ENCODE peak calls at places on chromosomes 6 and 20, in seven cellular contexts. W is suprapubic skin, P is left lung, L is astrocyte, X is H7, N is lower lobe of right lung, U is neural progenitor cell. K is an unnamed sample. For H3K36me3, the result is how much of the 10 kb centered on the place peaks cover.

GRCh38 chr6:33691456-33692077 is 19.9 kb downstream of the UQCC2 start:
- DNase-seq in P (no peak), U (no peak), L (no peak), N (no peak), W (no peak), X (peak), K (no peak)

GRCh38 chr20:21796059-21796458 is 90.6 kb downstream of the PAX1 start:
- DNase-seq in X (peak), U (peak), W (no peak), P (no peak), N (no peak), L (no peak), K (no peak)

GRCh38 chr20:4153661-4154238 is 138.4 kb upstream of the RNF24 start:
- DNase-seq in P (peak), W (no peak), U (no peak), X (no peak), N (peak), L (no peak), K (no peak)

GRCh38 chr20:63891061-63892002 is 3.6 kb upstream of the DNAJC5 start:
- DNase-seq in W (no peak), L (no peak), U (no peak), X (peak), P (no peak), N (no peak), K (no peak)

GRCh38 chr6:56547687-56548086 is 95.0 kb downstream of the DST start:
- DNase-seq in U (no peak), X (no peak), P (no peak), W (no peak), L (no peak), N (no peak), K (no peak)

GRCh38 chr6:71481801-71482200 is 193.2 kb downstream of the OGFRL1 start:
- DNase-seq in L (peak), X (no peak), N (no peak), U (no peak), W (no peak), P (no peak), K (no peak)

GRCh38 chr20:33622705-33623390 is 39.3 kb upstream of the C20orf144 start:
- DNase-seq in U (no peak), P (no peak), N (no peak), W (no peak), X (no peak), L (no peak), K (no peak)

GRCh38 chr6:129490551-129491245 is 219.3 kb downstream of the ARHGAP18 start:
- DNase-seq in P (no peak), X (no peak), N (no peak), W (no peak), L (peak), U (no peak), K (peak)

GRCh38 chr6:111482236-111482958 is 621 bp downstream of the REV3L start:
- DNase-seq in U (peak), X (peak), N (peak), W (peak), P (peak), L (no peak), K (peak)

GRCh38 chr6:169587992-169588391 is 113.8 kb downstream of the WDR27 start:
- DNase-seq in X (no peak), P (no peak), L (no peak), U (no peak), W (no peak), N (no peak), K (no peak)

GRCh38 chr6:9140181-9140580 is 704.8 kb upstream of the SLC35B3 start:
- DNase-seq in N (peak), X (no peak), U (no peak), P (peak), L (no peak), W (no peak), K (no peak)

GRCh38 chr6:79203753-79204253 is 30.7 kb downstream of the HMGN3 start:
- DNase-seq in L (no peak), P (no peak), W (no peak), N (no peak), U (no peak), X (no peak), K (no peak)

GRCh38 chr6:151630991-151631655 is 137.3 kb downstream of the CCDC170 start:
- DNase-seq in W (no peak), L (no peak), X (no peak), U (no peak), N (no peak), P (no peak), K (no peak)

GRCh38 chr6:11701568-11701967 is 77.0 kb downstream of the ADTRP start:
- DNase-seq in W (no peak), N (no peak), U (no peak), X (no peak), P (no peak), L (no peak), K (no peak)

GRCh38 chr20:57880155-57880648 is 170.4 kb upstream of the PMEPA1 start:
- DNase-seq in X (peak), P (no peak), N (no peak), U (no peak), L (peak), W (peak), K (peak)

GRCh38 chr20:47727170-47727880 is 58.0 kb downstream of the SULF2 start:
- DNase-seq in L (no peak), U (no peak), N (peak), P (peak), X (no peak), W (no peak), K (peak)

GRCh38 chr6:43013020-43013842 is 515 bp downstream of the MEA1 start:
- DNase-seq in P (no peak), N (no peak), L (no peak), W (no peak), U (no peak), X (no peak), K (no peak)

GRCh38 chr20:13995841-13996240 is 525 bp downstream of the MACROD2 start:
- DNase-seq in N (peak), L (no peak), W (no peak), U (peak), P (peak), X (peak), K (peak)

DNA sequence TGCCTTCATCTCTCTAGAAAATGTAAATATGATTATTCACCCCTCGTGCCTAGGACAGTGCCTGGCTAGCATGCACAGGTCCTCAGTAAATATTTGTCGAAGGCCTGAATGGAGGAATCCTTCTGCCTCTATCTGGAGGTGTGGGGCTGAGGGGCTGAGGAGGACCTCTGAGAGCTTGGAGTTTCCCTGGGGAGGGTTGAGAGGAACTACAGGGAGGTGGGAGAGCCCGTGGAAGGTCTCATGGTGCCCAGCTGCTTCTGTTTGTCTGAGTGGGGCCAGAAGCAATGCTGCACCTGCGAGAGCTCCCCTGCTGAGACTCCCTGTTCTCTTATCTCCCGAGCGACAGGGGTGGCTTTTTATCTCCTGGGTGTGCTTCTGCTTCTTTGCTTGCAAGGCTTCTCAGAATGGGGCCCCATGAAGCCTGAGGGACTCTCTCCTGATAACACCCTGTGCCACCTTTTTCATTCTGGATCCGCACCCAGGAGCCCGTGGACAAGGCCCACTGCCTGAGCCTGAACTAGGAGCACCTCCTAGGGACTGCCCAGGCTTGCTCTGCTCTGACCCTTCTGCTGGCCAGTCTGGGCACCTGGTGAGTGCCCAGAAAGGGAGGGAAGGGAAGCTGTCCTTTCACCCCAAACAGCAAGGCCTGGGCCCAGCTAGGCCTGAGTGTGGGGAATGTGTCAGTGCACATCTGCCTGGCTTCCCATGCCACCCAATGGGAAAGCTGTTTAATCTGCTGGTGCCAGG is 2.4 kb downstream of the SLC29A1 start:
- DNase-seq in P (no peak), N (no peak), L (no peak), W (no peak), U (no peak), X (peak), K (no peak)
- H3K4me3 ChIP-seq in P (no peak), N (no peak), L (no peak), W (peak), U (no peak), X (no peak), K (no peak)

GRCh38 chr6:154814063-154814462 is 80.8 kb downstream of the SCAF8 start:
- DNase-seq in X (no peak), L (no peak), P (no peak), N (no peak), W (no peak), U (no peak), K (no peak)
- H3K36me3 ChIP-seq in X (under half), L (half or more), P (under half), N (half or more), W (half or more), U (under half), K (half or more)

GRCh38 chr6:30192076-30192475 is 21.1 kb downstream of the TRIM26 start:
- DNase-seq in P (no peak), X (no peak), U (no peak), L (no peak), W (no peak), N (no peak), K (no peak)

GRCh38 chr6:30194797-30195690 is 18.2 kb downstream of the TRIM26 start:
- DNase-seq in U (peak), X (no peak), W (no peak), N (no peak), L (no peak), P (no peak), K (no peak)

GRCh38 chr6:30198166-30199084 is 14.8 kb downstream of the TRIM26 start:
- DNase-seq in P (no peak), U (no peak), W (no peak), L (no peak), X (no peak), N (no peak), K (no peak)

GRCh38 chr6:30195951-30196350 is 17.3 kb downstream of the TRIM26 start:
- DNase-seq in U (no peak), P (no peak), X (no peak), N (no peak), W (no peak), L (no peak), K (no peak)

GRCh38 chr6:30196376-30196775 is 16.8 kb downstream of the TRIM26 start:
- DNase-seq in N (no peak), X (no peak), L (no peak), P (no peak), U (no peak), W (no peak), K (no peak)
- H3K4me3 ChIP-seq in N (no peak), X (no peak), L (no peak), P (no peak), U (no peak), W (no peak), K (no peak)

GRCh38 chr6:41650120-41650519 is 11.9 kb downstream of the MDFI start:
- DNase-seq in N (no peak), L (no peak), U (no peak), W (no peak), X (no peak), P (no peak), K (no peak)
- H3K36me3 ChIP-seq in N (under half), L (under half), U (under half), W (under half), X (under half), P (under half), K (under half)

GRCh38 chr20:31859998-31860380 is 10.3 kb downstream of the DUSP15 start:
- DNase-seq in X (no peak), W (peak), N (no peak), P (no peak), U (no peak), L (no peak), K (no peak)
- H3K4me3 ChIP-seq in X (no peak), W (no peak), N (no peak), P (no peak), U (peak), L (no peak), K (no peak)

K was measured in heart right ventricle.